ENCODE peak calls at places on chromosomes 3 and 15, in seven cellular contexts. C, G, W, R, V, A and S are unnamed samples.

GRCh38 chr15:66859688-66860253 is 157.7 kb downstream of the SMAD6 start:
- DNase-seq in C (no peak), G (peak; percentile 43), W (no peak), R (no peak), V (no peak), A (no peak), S (no peak)

GRCh38 chr3:47588053-47588452 is 9.4 kb upstream of the CSPG5 start:
- DNase-seq in C (no peak), G (no peak), W (no peak), R (no peak), V (no peak), A (no peak), S (no peak)

GRCh38 chr3:46131884-46132478 is 76.1 kb downstream of the CCR1 start:
- DNase-seq in C (no peak), G (no peak), W (no peak), R (no peak), V (no peak), A (no peak), S (no peak)

GRCh38 chr3:122458992-122459391 is 43.1 kb upstream of the WDR5B start:
- DNase-seq in C (peak; percentile 76), G (no peak), W (no peak), R (no peak), V (peak; percentile 76), A (no peak), S (peak; percentile 6)

GRCh38 chr15:72604794-72605193 is 49.7 kb upstream of the GOLGA6B start:
- DNase-seq in C (peak; percentile 11), G (no peak), W (no peak), R (no peak), V (no peak), A (no peak), S (no peak)

GRCh38 chr3:38723569-38724391 is 74.3 kb upstream of the SCN5A start:
- DNase-seq in C (peak; percentile 47), G (no peak), W (no peak), R (no peak), V (no peak), A (no peak), S (no peak)

GRCh38 chr3:134567605-134568004 is 81.7 kb downstream of the CEP63 start:
- DNase-seq in C (no peak), G (no peak), W (no peak), R (no peak), V (peak; percentile 7), A (no peak), S (no peak)

GRCh38 chr3:62587579-62588031 is 214.3 kb upstream of the FEZF2 start:
- DNase-seq in C (peak; percentile 99), G (no peak), W (no peak), R (no peak), V (peak; percentile 98), A (no peak), S (peak; percentile 78)

GRCh38 chr3:59040902-59041301 is 8.9 kb downstream of the CFAP20DC start:
- DNase-seq in C (peak; percentile 66), G (no peak), W (no peak), R (no peak), V (peak; percentile 78), A (no peak), S (no peak)

GRCh38 chr15:65824031-65824743 is 32.1 kb upstream of the DENND4A start:
- DNase-seq in C (peak; percentile 77), G (no peak), W (no peak), R (peak; percentile 48), V (peak; percentile 73), A (no peak), S (no peak)

GRCh38 chr3:136559896-136560295 is 192.3 kb downstream of the STAG1 start:
- DNase-seq in C (no peak), G (no peak), W (no peak), R (no peak), V (no peak), A (no peak), S (no peak)

GRCh38 chr15:70569139-70569717 is 194.1 kb downstream of the UACA start:
- DNase-seq in C (peak; percentile 75), G (peak; percentile 58), W (no peak), R (peak; percentile 18), V (peak; percentile 70), A (no peak), S (no peak)

GRCh38 chr15:56207092-56207491 is 36.6 kb downstream of the RFX7 start:
- DNase-seq in C (no peak), G (no peak), W (no peak), R (no peak), V (no peak), A (no peak), S (no peak)
- H3K4me3 ChIP-seq in C (no peak overlapping the region), G (no peak overlapping the region), W (no peak overlapping the region), R (no peak overlapping the region), V (no peak overlapping the region), A (no peak overlapping the region), S (no peak overlapping the region)

GRCh38 chr15:43183270-43183669 is 1.9 kb upstream of the CCNDBP1 start:
- DNase-seq in C (peak; percentile 20), G (no peak), W (no peak), R (no peak), V (no peak), A (no peak), S (no peak)

GRCh38 chr15:43187544-43188155 is 2.4 kb downstream of the CCNDBP1 start:
- DNase-seq in C (peak; percentile 76), G (no peak), W (no peak), R (no peak), V (peak; percentile 78), A (no peak), S (no peak)

GRCh38 chr15:43185161-43186002 is at the start of gene CCNDBP1:
- DNase-seq in C (peak; percentile 95), G (peak; percentile 95), W (peak; percentile 86), R (peak; percentile 92), V (peak; percentile 72), A (peak; percentile 97), S (peak; percentile 51)

GRCh38 chr15:43184407-43185160 is 619 bp upstream of the CCNDBP1 start:
- DNase-seq in C (no peak), G (no peak), W (no peak), R (no peak), V (no peak), A (no peak), S (no peak)

GRCh38 chr15:43186003-43186353 is 775 bp downstream of the CCNDBP1 start:
- DNase-seq in C (no peak), G (no peak), W (no peak), R (no peak), V (no peak), A (no peak), S (no peak)
- TF ChIP-seq CTCF in C (no peak), G (peak; percentile 5), W (no peak), R (no peak), V (no peak), A (no peak), S (no peak)

DNA sequence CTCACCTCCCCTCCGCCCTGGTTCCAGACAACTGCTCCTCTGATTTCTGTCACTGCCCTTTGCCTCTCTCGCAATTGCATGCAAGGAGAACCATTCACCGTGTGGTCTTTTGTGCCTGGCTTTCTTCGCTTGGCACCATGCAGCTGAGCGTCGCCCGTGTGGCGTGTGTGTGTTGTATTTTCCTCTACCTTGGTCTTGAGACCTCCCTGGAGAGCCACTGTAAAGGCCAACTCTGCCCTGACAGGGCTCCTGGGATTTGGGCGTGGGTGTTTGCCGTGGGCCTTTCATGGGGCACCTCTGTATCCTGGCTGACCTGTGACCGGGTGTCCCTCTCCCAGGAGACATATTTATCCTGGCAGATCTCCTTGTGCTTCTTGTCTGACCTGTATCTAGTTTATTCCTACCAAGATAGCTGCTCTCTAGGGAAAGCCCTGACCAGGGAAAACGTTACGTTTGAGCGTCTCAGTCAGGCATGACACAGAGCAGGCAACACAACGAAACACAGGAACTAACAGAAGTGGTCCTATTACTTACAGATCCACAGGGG is 2.0 kb upstream of the PIGZ start:
- DNase-seq in C (no peak), G (no peak), W (no peak), R (no peak), V (no peak), A (no peak), S (no peak)
- H3K4me3 ChIP-seq in C (no peak overlapping the region), G (no peak overlapping the region), W (no peak overlapping the region), R (no peak overlapping the region), V (no peak overlapping the region), A (no peak overlapping the region), S (no peak overlapping the region)

GRCh38 chr15:26260517-26261133 is 397.5 kb upstream of the ATP10A start:
- DNase-seq in C (peak; percentile 1), G (no peak), W (no peak), R (no peak), V (no peak), A (no peak), S (no peak)
- TF ChIP-seq CTCF in C (peak; percentile 91), G (peak; percentile 72), W (peak; percentile 53), R (peak; percentile 11), V (peak; percentile 45), A (peak; percentile 64), S (peak; percentile 84)

GRCh38 chr15:91140561-91140960 is 40.5 kb downstream of the SV2B start:
- DNase-seq in C (no peak), G (no peak), W (no peak), R (no peak), V (no peak), A (no peak), S (no peak)

GRCh38 chr15:91141102-91141501 is 41.0 kb downstream of the SV2B start:
- DNase-seq in C (no peak), G (no peak), W (no peak), R (no peak), V (no peak), A (no peak), S (no peak)

GRCh38 chr15:91136386-91136923 is 36.4 kb downstream of the SV2B start:
- DNase-seq in C (no peak), G (no peak), W (no peak), R (no peak), V (no peak), A (no peak), S (no peak)

GRCh38 chr15:91146728-91147127 is 46.7 kb downstream of the SV2B start:
- DNase-seq in C (no peak), G (no peak), W (no peak), R (no peak), V (no peak), A (no peak), S (no peak)

GRCh38 chr15:91142097-91142744 is 42.2 kb downstream of the SV2B start:
- DNase-seq in C (peak; percentile 1), G (no peak), W (no peak), R (no peak), V (no peak), A (no peak), S (no peak)
- H3K4me3 ChIP-seq in C (no peak overlapping the region), G (no peak overlapping the region), W (no peak overlapping the region), R (no peak overlapping the region), V (no peak overlapping the region), A (no peak overlapping the region), S (no peak overlapping the region)